ENCODE peak calls at places on chromosomes 3 and 15, in eight cellular contexts. H, R, Z, V, O, F, D and E are unnamed samples.

GRCh38 chr3:13718000-13718399 is 161.9 kb downstream of the WNT7A start:
- DNase-seq in O (no peak), D (no peak), V (peak), R (peak), H (no peak), F (no peak), Z (no peak), E (no peak)

GRCh38 chr3:111684640-111685039 is 89.5 kb upstream of the ZBED2 start:
- DNase-seq in D (no peak), F (no peak), Z (no peak), H (no peak), R (no peak), O (no peak), V (no peak), E (no peak)

GRCh38 chr3:156256256-156256655 is 135.9 kb downstream of the KCNAB1 start:
- DNase-seq in D (no peak), O (no peak), F (no peak), V (no peak), Z (no peak), R (no peak), H (no peak), E (no peak)

GRCh38 chr15:57327985-57328471 is 48.3 kb upstream of the CGNL1 start:
- DNase-seq in Z (no peak), H (no peak), F (peak), D (peak), R (peak), V (peak), O (no peak), E (no peak)

GRCh38 chr15:59052915-59053407 is 52.0 kb upstream of the CCNB2 start:
- DNase-seq in V (no peak), Z (no peak), O (no peak), F (no peak), R (peak), H (no peak), D (no peak), E (no peak)

GRCh38 chr3:133169669-133170068 is 131.5 kb downstream of the TMEM108 start:
- DNase-seq in O (no peak), D (no peak), V (no peak), F (no peak), Z (no peak), R (no peak), H (no peak), E (no peak)

GRCh38 chr3:148203263-148204010 is 494.3 kb upstream of the AGTR1 start:
- DNase-seq in Z (no peak), F (no peak), R (peak), H (no peak), O (no peak), V (no peak), D (no peak), E (no peak)

GRCh38 chr15:98824595-98824994 is 176.3 kb downstream of the IGF1R start:
- DNase-seq in V (no peak), D (no peak), F (no peak), O (no peak), R (no peak), Z (no peak), H (no peak), E (no peak)

GRCh38 chr3:129313983-129314756 is 35.5 kb downstream of the HMCES start:
- DNase-seq in H (no peak), O (no peak), D (no peak), F (no peak), V (no peak), R (peak), Z (no peak), E (no peak)

GRCh38 chr3:140859592-140860336 is 81.9 kb upstream of the SLC25A36 start:
- DNase-seq in H (no peak), F (no peak), R (no peak), O (no peak), V (no peak), D (no peak), Z (no peak), E (no peak)

GRCh38 chr3:128066111-128066510 is 13.9 kb downstream of the SEC61A1 start:
- DNase-seq in V (no peak), H (no peak), F (no peak), O (no peak), R (no peak), Z (no peak), D (no peak), E (no peak)

GRCh38 chr15:68315495-68316007 is 38.0 kb downstream of the FEM1B start:
- DNase-seq in D (no peak), F (no peak), R (no peak), Z (no peak), V (peak), H (no peak), O (no peak), E (no peak)

GRCh38 chr3:10816019-10816862 is at the start of gene SLC6A11:
- DNase-seq in R (peak), H (no peak), Z (no peak), F (no peak), O (peak), D (no peak), V (peak), E (peak)

GRCh38 chr3:32420138-32420981 is 28.7 kb downstream of the CMTM7 start:
- DNase-seq in R (no peak), Z (peak), D (no peak), F (peak), V (no peak), H (no peak), O (no peak), E (no peak)

GRCh38 chr3:71028802-71029201 is 554.7 kb downstream of the FOXP1 start:
- DNase-seq in D (no peak), O (no peak), V (no peak), F (no peak), Z (no peak), R (no peak), H (no peak), E (no peak)

GRCh38 chr3:130276203-130276803 is 69.2 kb upstream of the COL6A5 start:
- DNase-seq in D (peak), O (no peak), R (peak), Z (peak), V (no peak), H (no peak), F (peak), E (peak)

GRCh38 chr15:83210619-83211018 is 3.0 kb upstream of the HDGFL3 start:
- DNase-seq in H (no peak), R (peak), F (no peak), V (no peak), Z (no peak), D (no peak), O (no peak), E (no peak)

GRCh38 chr3:120148187-120148954 is 54.1 kb upstream of the GSK3B start:
- DNase-seq in Z (peak), H (no peak), R (no peak), D (no peak), F (no peak), O (no peak), V (no peak), E (no peak)

GRCh38 chr3:56987238-56987932 is 73.1 kb upstream of the SPATA12 start:
- DNase-seq in Z (no peak), D (no peak), R (no peak), O (no peak), F (no peak), H (no peak), V (no peak), E (no peak)

GRCh38 chr3:158103956-158104338 is 2.3 kb downstream of the SHOX2 start:
- DNase-seq in F (no peak), O (no peak), D (no peak), V (no peak), Z (no peak), R (peak), H (no peak), E (no peak)

GRCh38 chr3:25604107-25604805 is 60.5 kb downstream of the TOP2B start:
- DNase-seq in O (no peak), F (peak), Z (no peak), D (peak), V (no peak), R (peak), H (no peak), E (no peak)

GRCh38 chr15:27550635-27551034 is 548.5 kb downstream of the OCA2 start:
- DNase-seq in F (no peak), D (no peak), H (no peak), O (no peak), R (no peak), Z (no peak), V (no peak), E (no peak)

GRCh38 chr3:11143476-11143875 is 10.8 kb upstream of the HRH1 start:
- DNase-seq in D (no peak), F (peak), Z (no peak), O (no peak), V (no peak), R (no peak), H (no peak), E (no peak)

GRCh38 chr15:26011916-26012315 is 148.8 kb upstream of the ATP10A start:
- DNase-seq in V (no peak), O (no peak), R (no peak), D (no peak), Z (no peak), F (no peak), H (no peak), E (no peak)

GRCh38 chr3:195126073-195126605 is 144.8 kb downstream of the XXYLT1 start:
- DNase-seq in Z (no peak), V (no peak), F (no peak), D (no peak), O (no peak), R (no peak), H (no peak), E (no peak)

GRCh38 chr15:85709250-85709649 is 85.5 kb downstream of the KLHL25 start:
- DNase-seq in V (no peak), Z (no peak), D (no peak), F (no peak), O (no peak), R (no peak), H (no peak), E (no peak)